ENCODE peak calls at places on chromosomes 13 and 19, in four cellular contexts. A is GM12892; O is NCI-H1417; I is stimulated activated naive CD8-positive, alpha-beta T cell treated with anti-CD3 and anti-CD28 coated beads, Interleukin-15, Interleukin-2, amounts not matched to agents 100 U/mL and 50 U/mL, for 24 hours. K is an unnamed sample.

GRCh38 chr13:77285098-77285497 is 41.8 kb downstream of the MYCBP2 start:
- DNase-seq in A (no peak), O (no peak), I (no peak), K (no peak)

GRCh38 chr13:98951266-98951665 is 26.6 kb downstream of the DOCK9 start:
- DNase-seq in A (no peak), O (no peak), I (no peak), K (no peak)

GRCh38 chr13:98366959-98367358 is 189.9 kb upstream of the RNF113B start:
- DNase-seq in A (no peak), O (no peak), I (no peak), K (no peak)

GRCh38 chr19:33719366-33720154 is 77.1 kb upstream of the KCTD15 start:
- DNase-seq in A (no peak), O (no peak), I (no peak), K (no peak)

GRCh38 chr13:25771208-25771607 is 280.6 kb downstream of the SHISA2 start:
- DNase-seq in A (no peak), O (no peak), I (no peak), K (no peak)

GRCh38 chr13:112605531-112605990 is 17.6 kb upstream of the TUBGCP3 start:
- DNase-seq in A (no peak), O (no peak), I (no peak), K (no peak)

GRCh38 chr19:57688011-57688763 is 6.4 kb downstream of the ZNF551 start:
- DNase-seq in A (no peak), O (no peak), I (no peak), K (no peak)

GRCh38 chr13:106599875-106600797 is 32.2 kb upstream of the ARGLU1 start:
- DNase-seq in A (no peak), O (no peak), I (no peak), K (no peak)

GRCh38 chr19:45451181-45451849 is 16.5 kb upstream of the FOSB start:
- DNase-seq in A (no peak), O (peak; percentile 40), I (peak; percentile 52), K (no peak)

GRCh38 chr19:13872695-13873389 is 4.1 kb upstream of the NANOS3 start:
- DNase-seq in A (no peak), O (no peak), I (peak; percentile 56), K (peak; percentile 92)

GRCh38 chr13:97121894-97122293 is 100.2 kb upstream of the MBNL2 start:
- DNase-seq in A (no peak), O (no peak), I (no peak), K (no peak)

GRCh38 chr13:112652512-112653458 is 37.1 kb upstream of the ATP11A start:
- DNase-seq in A (no peak), O (no peak), I (no peak), K (no peak)

GRCh38 chr19:5294403-5295160 is 46.0 kb downstream of the PTPRS start:
- DNase-seq in A (no peak), O (no peak), I (no peak), K (no peak)

GRCh38 chr19:40219721-40220276 is 1.6 kb upstream of the TTC9B start:
- DNase-seq in A (no peak), O (peak; percentile 5), I (no peak), K (peak; percentile 64)

GRCh38 chr13:42047561-42048322 is 706 bp upstream of the DGKH start:
- DNase-seq in A (peak; percentile 44), O (peak; percentile 69), I (peak; percentile 59), K (peak; percentile 47)

K was measured in K562.